ENCODE peak calls at places on chromosomes 6 and 20, in nine cellular contexts. Z, Q, U, H, T, M, X, V and I are unnamed samples.

GRCh38 chr6:124961784-124962611 is at the start of gene RNF217:
- DNase-seq in Z (peak), Q (peak), U (peak), H (peak), T (peak), M (peak), X (peak), V (peak), I (peak)

GRCh38 chr6:144581807-144582537 is 296.8 kb downstream of the UTRN start:
- DNase-seq in Z (peak), Q (peak), U (peak), H (peak), T (peak), M (peak), X (no peak), V (peak), I (no peak)

GRCh38 chr20:31707994-31708744 is 14.5 kb downstream of the BCL2L1 start:
- DNase-seq in Z (peak), Q (peak), U (no peak), H (no peak), T (no peak), M (peak), X (peak), V (peak), I (no peak)

GRCh38 chr6:1552296-1552761 is 57.4 kb upstream of the FOXC1 start:
- DNase-seq in Z (peak), Q (peak), U (peak), H (no peak), T (peak), M (peak), X (no peak), V (no peak), I (peak)

GRCh38 chr6:17562636-17563035 is 37.5 kb upstream of the FAM8A1 start:
- DNase-seq in Z (no peak), Q (no peak), U (no peak), H (no peak), T (no peak), M (no peak), X (no peak), V (no peak), I (no peak)

GRCh38 chr20:52411611-52412010 is 220.0 kb upstream of the ZFP64 start:
- DNase-seq in Z (no peak), Q (no peak), U (no peak), H (no peak), T (no peak), M (no peak), X (no peak), V (no peak), I (no peak)

GRCh38 chr6:17491416-17492142 is 98.2 kb downstream of the CAP2 start:
- DNase-seq in Z (no peak), Q (no peak), U (peak), H (no peak), T (no peak), M (peak), X (no peak), V (no peak), I (no peak)

GRCh38 chr6:162331911-162332310 is 395.7 kb downstream of the PRKN start:
- DNase-seq in Z (no peak), Q (no peak), U (no peak), H (no peak), T (no peak), M (no peak), X (no peak), V (no peak), I (no peak)

GRCh38 chr20:7264137-7264536 is 496.7 kb downstream of the BMP2 start:
- DNase-seq in Z (no peak), Q (no peak), U (no peak), H (no peak), T (no peak), M (peak), X (no peak), V (no peak), I (no peak)

GRCh38 chr6:26536571-26537159 is 1.5 kb upstream of the HMGN4 start:
- DNase-seq in Z (no peak), Q (peak), U (peak), H (peak), T (peak), M (peak), X (peak), V (peak), I (peak)

GRCh38 chr6:74018825-74019224 is 322.8 kb downstream of the CD109 start:
- DNase-seq in Z (no peak), Q (no peak), U (no peak), H (no peak), T (no peak), M (peak), X (no peak), V (no peak), I (no peak)

GRCh38 chr6:38012573-38012972 is 193.0 kb downstream of the ZFAND3 start:
- DNase-seq in Z (peak), Q (peak), U (peak), H (peak), T (peak), M (peak), X (no peak), V (peak), I (peak)

GRCh38 chr20:62724692-62725595 is 16.3 kb downstream of the NTSR1 start:
- DNase-seq in Z (no peak), Q (no peak), U (no peak), H (no peak), T (no peak), M (no peak), X (peak), V (no peak), I (no peak)

GRCh38 chr20:57222631-57222950 is 43.9 kb downstream of the BMP7 start:
- DNase-seq in Z (no peak), Q (no peak), U (no peak), H (no peak), T (no peak), M (peak), X (no peak), V (no peak), I (no peak)

GRCh38 chr6:73058736-73059135 is 166.6 kb downstream of the KHDC1L start:
- DNase-seq in Z (no peak), Q (no peak), U (no peak), H (no peak), T (peak), M (peak), X (no peak), V (no peak), I (peak)

GRCh38 chr6:41937881-41938574 is 3.6 kb downstream of the CCND3 start:
- DNase-seq in Z (no peak), Q (no peak), U (peak), H (no peak), T (no peak), M (no peak), X (no peak), V (no peak), I (no peak)

GRCh38 chr20:18793625-18794427 is 19.8 kb upstream of the SCP2D1 start:
- DNase-seq in Z (peak), Q (peak), U (peak), H (peak), T (peak), M (peak), X (peak), V (peak), I (peak)
- H3K4me3 ChIP-seq in Z (peak), Q (peak), U (peak), H (peak), T (peak), M (peak), X (peak), V (peak), I (peak)

GRCh38 chr6:30685157-30685976 is 1.1 kb downstream of the PPP1R18 start:
- DNase-seq in Z (no peak), Q (no peak), U (peak), H (no peak), T (no peak), M (no peak), X (no peak), V (no peak), I (no peak)
- TF ChIP-seq CTCF in Z (peak), Q (no peak), U (peak), H (peak), T (no peak), M (peak), X (no peak), V (no peak), I (no peak)

GRCh38 chr6:35330541-35331119 is 11.7 kb upstream of the PPARD start:
- DNase-seq in Z (no peak), Q (no peak), U (no peak), H (no peak), T (no peak), M (no peak), X (peak), V (no peak), I (no peak)

GRCh38 chr6:35327349-35328027 is 14.9 kb upstream of the PPARD start:
- DNase-seq in Z (peak), Q (peak), U (peak), H (peak), T (peak), M (peak), X (peak), V (peak), I (no peak)

GRCh38 chr6:35328108-35328723 is 14.1 kb upstream of the PPARD start:
- DNase-seq in Z (peak), Q (no peak), U (no peak), H (no peak), T (no peak), M (peak), X (no peak), V (no peak), I (no peak)
- H3K4me2 ChIP-seq in Z (no peak), Q (no peak), U (no peak), H (no peak), T (no peak), M (no peak), X (no peak), V (no peak), I (no peak)

GRCh38 chr20:9515211-9515580 is 806 bp downstream of the LAMP5 start:
- DNase-seq in Z (no peak), Q (no peak), U (no peak), H (peak), T (no peak), M (no peak), X (no peak), V (no peak), I (no peak)
- H3K4me3 ChIP-seq in Z (no peak), Q (no peak), U (no peak), H (peak), T (no peak), M (peak), X (no peak), V (no peak), I (no peak)

GRCh38 chr6:39361657-39362486 is 39.4 kb upstream of the KCNK16 start:
- DNase-seq in Z (peak), Q (peak), U (peak), H (peak), T (peak), M (peak), X (no peak), V (peak), I (peak)
- TF ChIP-seq CTCF in Z (peak), Q (peak), U (peak), H (peak), T (peak), M (peak), X (peak), V (peak), I (peak)